ENCODE peak calls at places on chromosomes 4 and X, in nine cellular contexts. P is A549; J is astrocyte; X is heart left ventricle; K is lower lobe of right lung; Q is left ventricle myocardium inferior; C is mesendoderm; L is CD8-positive, alpha-beta memory T cell; Y is fibroblast of lung. U is an unnamed sample.

GRCh38 chrX:71917621-71918341 is 7.1 kb downstream of the NHSL2 start:
- DNase-seq in P (peak), J (peak), X (no peak), K (no peak), Q (no peak), C (peak), L (no peak), Y (peak), U (no peak)

GRCh38 chr4:100882661-100883060 is 364.8 kb upstream of the EMCN start:
- DNase-seq in P (no peak), J (no peak), X (no peak), K (no peak), Q (no peak), C (no peak), L (no peak), Y (no peak), U (no peak)

GRCh38 chr4:43271946-43272345 is 379.4 kb downstream of the GRXCR1 start:
- DNase-seq in P (no peak), J (no peak), X (no peak), K (no peak), Q (no peak), C (no peak), L (no peak), Y (no peak), U (no peak)

GRCh38 chr4:151922306-151922705 is 161.5 kb upstream of the GATB start:
- DNase-seq in P (no peak), J (peak), X (no peak), K (no peak), Q (no peak), C (no peak), L (no peak), Y (peak), U (no peak)

GRCh38 chr4:55181606-55182005 is 56.2 kb upstream of the KDR start:
- DNase-seq in P (no peak), J (peak), X (no peak), K (no peak), Q (no peak), C (peak), L (no peak), Y (peak), U (no peak)

GRCh38 chrX:3589474-3589873 is 124.0 kb downstream of the PRKX start:
- DNase-seq in P (no peak), J (no peak), X (no peak), K (no peak), Q (no peak), C (no peak), L (no peak), Y (no peak), U (no peak)

GRCh38 chr4:180960758-180961401 is 1282.3 kb upstream of the TENM3 start:
- DNase-seq in P (no peak), J (no peak), X (no peak), K (no peak), Q (no peak), C (peak), L (no peak), Y (peak), U (peak)

GRCh38 chrX:137194164-137194563 is 160.4 kb upstream of the GPR101 start:
- DNase-seq in P (peak), J (no peak), X (no peak), K (no peak), Q (no peak), C (peak), L (peak), Y (no peak), U (no peak)

GRCh38 chrX:107559506-107559905 is 68.8 kb upstream of the PRPS1 start:
- DNase-seq in P (no peak), J (no peak), X (no peak), K (no peak), Q (no peak), C (peak), L (no peak), Y (peak), U (no peak)

GRCh38 chrX:117568238-117568637 is 548.4 kb downstream of the KLHL13 start:
- DNase-seq in P (no peak), J (no peak), X (no peak), K (no peak), Q (no peak), C (no peak), L (no peak), Y (no peak), U (no peak)

GRCh38 chr4:174305961-174306360 is 22.2 kb downstream of the CEP44 start:
- DNase-seq in P (no peak), J (no peak), X (no peak), K (no peak), Q (no peak), C (no peak), L (no peak), Y (no peak), U (no peak)

GRCh38 chr4:181661090-181661489 is 582.1 kb upstream of the TENM3 start:
- DNase-seq in P (no peak), J (peak), X (no peak), K (no peak), Q (no peak), C (no peak), L (no peak), Y (peak), U (no peak)

GRCh38 chr4:152073738-152074137 is 312.9 kb upstream of the GATB start:
- DNase-seq in P (no peak), J (peak), X (peak), K (peak), Q (no peak), C (peak), L (no peak), Y (peak), U (peak)

GRCh38 chrX:22109442-22109841 is 77.3 kb downstream of the PHEX start:
- DNase-seq in P (peak), J (peak), X (no peak), K (no peak), Q (no peak), C (peak), L (no peak), Y (peak), U (no peak)

GRCh38 chr4:186761281-186761897 is 37.7 kb upstream of the FAT1 start:
- DNase-seq in P (no peak), J (no peak), X (no peak), K (no peak), Q (no peak), C (no peak), L (no peak), Y (no peak), U (no peak)

GRCh38 chr4:123986268-123986798 is 589.7 kb downstream of the SPRY1 start:
- DNase-seq in P (no peak), J (peak), X (peak), K (no peak), Q (peak), C (no peak), L (no peak), Y (peak), U (no peak)

GRCh38 chr4:78165758-78166157 is 108.6 kb downstream of the FRAS1 start:
- DNase-seq in P (no peak), J (no peak), X (no peak), K (no peak), Q (no peak), C (no peak), L (no peak), Y (no peak), U (no peak)

DNA sequence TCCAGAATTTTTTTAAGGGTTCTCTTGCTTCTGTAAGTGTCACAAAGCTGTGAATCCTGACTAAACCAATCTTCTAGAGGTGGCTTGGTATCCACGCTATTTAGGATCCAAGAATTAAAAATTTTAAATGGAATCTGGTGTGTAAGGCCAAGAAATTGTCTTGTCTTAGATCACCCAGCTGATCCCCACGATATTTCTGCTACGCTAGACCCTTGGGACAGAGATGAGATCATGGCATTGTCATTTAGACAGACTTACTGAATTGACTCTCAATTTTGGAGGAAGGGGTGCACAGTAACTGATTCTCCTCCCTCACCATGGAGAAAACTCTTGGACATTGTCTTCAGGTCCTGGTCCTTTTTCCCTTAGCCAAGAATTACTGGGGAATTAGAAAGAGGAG is 5.7 kb downstream of the GPRIN3 start:
- DNase-seq in P (no peak), J (no peak), X (no peak), K (no peak), Q (no peak), C (no peak), L (no peak), Y (no peak), U (no peak)
- H3K4me3 ChIP-seq in P (peak), J (no peak), X (no peak), K (no peak), Q (peak), C (no peak), L (no peak), Y (no peak), U (no peak)

DNA sequence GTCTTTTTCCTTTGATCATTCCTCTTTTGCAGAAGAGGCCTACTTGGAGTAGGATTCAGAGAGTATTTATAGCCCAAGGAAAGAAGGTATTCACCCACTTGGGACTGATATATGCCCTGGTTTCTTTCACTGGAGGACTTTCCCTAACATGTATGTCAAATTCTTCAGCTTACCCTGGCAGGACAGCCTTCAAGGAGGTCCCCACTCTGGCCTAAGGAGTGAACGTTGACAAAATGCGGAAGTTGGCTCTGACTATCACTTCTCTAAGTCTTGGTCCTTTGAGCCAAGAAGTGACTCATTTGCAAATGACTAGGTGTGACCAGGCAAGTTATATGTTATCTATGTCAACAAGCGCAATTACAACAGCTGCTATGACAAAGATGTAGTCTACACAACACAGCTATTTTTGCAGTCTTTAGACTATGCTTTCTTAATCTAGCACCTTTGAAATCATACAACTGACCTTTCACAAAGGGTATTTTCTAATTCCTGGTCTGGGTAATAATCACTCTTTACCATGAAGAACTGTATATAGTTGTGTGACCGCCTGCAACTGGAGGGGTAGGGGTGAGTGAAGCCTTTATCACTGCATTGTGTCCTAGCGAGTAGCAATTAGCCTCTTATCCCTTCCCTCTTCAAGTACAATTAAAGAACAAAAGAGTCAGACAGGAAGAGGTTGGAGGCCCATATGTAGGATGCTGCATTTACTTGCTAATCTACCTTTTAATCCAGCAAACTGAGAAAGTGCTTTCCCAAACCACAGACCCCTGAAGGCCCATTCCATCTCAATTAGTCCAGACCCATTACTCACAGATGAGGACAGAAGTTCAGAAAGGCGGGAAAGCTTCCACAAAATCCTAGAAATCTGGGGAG is 50.1 kb downstream of the RASGEF1B start:
- DNase-seq in P (no peak), J (peak), X (no peak), K (no peak), Q (no peak), C (peak), L (no peak), Y (peak), U (no peak)
- H3K4me3 ChIP-seq in P (no peak), J (no peak), X (no peak), K (no peak), Q (no peak), C (no peak), L (no peak), Y (no peak), U (no peak)

GRCh38 chr4:85149656-85150055 is 183.2 kb upstream of the WDFY3 start:
- DNase-seq in P (no peak), J (peak), X (no peak), K (no peak), Q (no peak), C (no peak), L (no peak), Y (peak), U (no peak)

GRCh38 chr4:85151349-85151748 is 184.9 kb upstream of the WDFY3 start:
- DNase-seq in P (no peak), J (no peak), X (no peak), K (no peak), Q (no peak), C (no peak), L (no peak), Y (no peak), U (no peak)

GRCh38 chr4:85152490-85152889 is 186.0 kb upstream of the WDFY3 start:
- DNase-seq in P (no peak), J (no peak), X (no peak), K (no peak), Q (no peak), C (no peak), L (no peak), Y (no peak), U (no peak)

GRCh38 chr4:85151786-85152185 is 185.3 kb upstream of the WDFY3 start:
- DNase-seq in P (no peak), J (no peak), X (no peak), K (no peak), Q (no peak), C (peak), L (no peak), Y (no peak), U (no peak)

GRCh38 chr4:85147481-85148076 is 181.1 kb upstream of the WDFY3 start:
- DNase-seq in P (peak), J (peak), X (peak), K (peak), Q (peak), C (peak), L (no peak), Y (peak), U (peak)
- H3K4me3 ChIP-seq in P (no peak), J (no peak), X (peak), K (no peak), Q (peak), C (no peak), L (no peak), Y (no peak), U (peak)

GRCh38 chrX:85243761-85244410 is at the start of the genes SATL1 and ZNF711:
- DNase-seq in P (peak), J (peak), X (peak), K (peak), Q (peak), C (peak), L (peak), Y (peak), U (peak)

GRCh38 chrX:85244411-85245210 is 820 bp downstream of the ZNF711 start:
- DNase-seq in P (peak), J (peak), X (no peak), K (peak), Q (no peak), C (peak), L (peak), Y (peak), U (peak)

DNA sequence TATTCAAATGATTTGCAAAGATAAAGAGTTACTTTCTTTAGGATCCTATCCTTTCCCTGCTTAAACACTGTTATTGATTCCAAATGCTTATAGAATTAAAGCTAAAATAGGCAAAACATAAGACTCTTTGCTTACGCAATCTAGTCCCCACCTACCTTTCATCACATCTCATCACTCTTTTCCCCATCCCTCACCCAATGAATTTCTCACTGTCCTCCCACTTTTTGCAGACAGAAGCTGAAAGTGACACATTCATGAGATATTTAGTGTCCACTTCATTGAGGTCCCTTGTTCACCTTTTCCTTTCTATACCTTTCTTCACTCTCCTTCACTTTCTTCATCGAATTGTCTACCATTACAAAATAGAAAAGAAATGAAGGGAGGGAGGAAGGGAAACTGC is 424 bp downstream of the SATL1 start:
- DNase-seq in P (no peak), J (no peak), X (no peak), K (no peak), Q (no peak), C (peak), L (no peak), Y (peak), U (no peak)
- H3K4me3 ChIP-seq in P (peak), J (peak), X (peak), K (peak), Q (peak), C (peak), L (no peak), Y (no peak), U (peak)

GRCh38 chr4:11730545-11730944 is 301.9 kb upstream of the HS3ST1 start:
- DNase-seq in P (no peak), J (no peak), X (no peak), K (no peak), Q (no peak), C (no peak), L (no peak), Y (no peak), U (no peak)
- H3K4me3 ChIP-seq in P (no peak), J (no peak), X (no peak), K (no peak), Q (no peak), C (no peak), L (no peak), Y (no peak), U (no peak)

GRCh38 chr4:41998019-41998418 is 7.7 kb downstream of the SLC30A9 start:
- DNase-seq in P (no peak), J (no peak), X (no peak), K (no peak), Q (no peak), C (no peak), L (no peak), Y (no peak), U (no peak)
- H3K4me3 ChIP-seq in P (no peak), J (no peak), X (no peak), K (no peak), Q (no peak), C (no peak), L (no peak), Y (no peak), U (no peak)

GRCh38 chrX:15747626-15748173 is 9.6 kb downstream of the CA5B start:
- DNase-seq in P (no peak), J (no peak), X (no peak), K (no peak), Q (no peak), C (peak), L (no peak), Y (no peak), U (no peak)

GRCh38 chrX:15751160-15751819 is 13.2 kb downstream of the CA5B start:
- DNase-seq in P (peak), J (peak), X (no peak), K (no peak), Q (no peak), C (no peak), L (peak), Y (peak), U (no peak)

GRCh38 chrX:15745179-15745578 is 7.1 kb downstream of the CA5B start:
- DNase-seq in P (no peak), J (no peak), X (no peak), K (no peak), Q (no peak), C (no peak), L (no peak), Y (no peak), U (no peak)

GRCh38 chrX:15750611-15751159 is 12.6 kb downstream of the CA5B start:
- DNase-seq in P (no peak), J (no peak), X (no peak), K (no peak), Q (no peak), C (no peak), L (peak), Y (peak), U (no peak)

GRCh38 chrX:15749642-15750610 is 11.9 kb downstream of the CA5B start:
- DNase-seq in P (no peak), J (no peak), X (no peak), K (peak), Q (peak), C (no peak), L (peak), Y (peak), U (no peak)
- H3K4me3 ChIP-seq in P (no peak), J (no peak), X (no peak), K (no peak), Q (no peak), C (no peak), L (peak), Y (no peak), U (no peak)

GRCh38 chrX:68881911-68882310 is 53.1 kb downstream of the EFNB1 start:
- DNase-seq in P (no peak), J (no peak), X (no peak), K (no peak), Q (no peak), C (no peak), L (no peak), Y (no peak), U (no peak)
- H3K4me3 ChIP-seq in P (no peak), J (no peak), X (no peak), K (no peak), Q (no peak), C (no peak), L (no peak), Y (no peak), U (no peak)